ENCODE peak calls at places on chromosomes 4 and X, in seven cellular contexts. I is brain microvascular endothelial cell; X is CD8-positive, alpha-beta T cell; C is uterus; A is body of pancreas; D is foreskin fibroblast; B is psoas muscle. M is an unnamed sample.

GRCh38 chr4:80266902-80267380 is 477 bp downstream of the FGF5 start:
- DNase-seq in I (peak), X (no peak), C (no peak), A (no peak), D (peak), B (no peak), M (peak)

GRCh38 chr4:8199594-8200301 is 658 bp downstream of the SH3TC1 start:
- DNase-seq in I (no peak), X (no peak), C (no peak), A (peak), D (no peak), B (no peak), M (no peak)

GRCh38 chr4:42914937-42915336 is 22.4 kb downstream of the GRXCR1 start:
- DNase-seq in I (no peak), X (no peak), C (no peak), A (no peak), D (no peak), B (no peak), M (no peak)

GRCh38 chr4:157655101-157655818 is 434.7 kb downstream of the GRIA2 start:
- DNase-seq in I (no peak), X (no peak), C (no peak), A (no peak), D (peak), B (no peak), M (no peak)

GRCh38 chr4:123587983-123588494 is 191.4 kb downstream of the SPRY1 start:
- DNase-seq in I (peak), X (no peak), C (peak), A (peak), D (peak), B (peak), M (peak)

GRCh38 chr4:161314371-161314770 is 849.4 kb downstream of the FSTL5 start:
- DNase-seq in I (no peak), X (no peak), C (no peak), A (no peak), D (no peak), B (no peak), M (no peak)

GRCh38 chr4:86892639-86892965 is 380 bp upstream of the C4orf36 start:
- DNase-seq in I (no peak), X (no peak), C (no peak), A (no peak), D (no peak), B (no peak), M (no peak)

GRCh38 chrX:140701480-140701879 is 8.1 kb upstream of the LINC00632 start:
- DNase-seq in I (peak), X (no peak), C (no peak), A (peak), D (peak), B (no peak), M (peak)

GRCh38 chr4:6771229-6771671 is 11.3 kb upstream of the KIAA0232 start:
- DNase-seq in I (no peak), X (no peak), C (peak), A (no peak), D (no peak), B (peak), M (no peak)

GRCh38 chrX:71618303-71618721 is at the start of gene CXCR3:
- DNase-seq in I (no peak), X (peak), C (no peak), A (peak), D (no peak), B (no peak), M (peak)

GRCh38 chr4:40176602-40177001 is 20.2 kb upstream of the RHOH start:
- DNase-seq in I (no peak), X (no peak), C (no peak), A (no peak), D (peak), B (no peak), M (no peak)

GRCh38 chrX:21166302-21166982 is 207.8 kb upstream of the CNKSR2 start:
- DNase-seq in I (peak), X (no peak), C (no peak), A (no peak), D (peak), B (no peak), M (peak)

GRCh38 chrX:154019061-154019621 is 561 bp downstream of the IRAK1 start:
- DNase-seq in I (no peak), X (no peak), C (no peak), A (no peak), D (no peak), B (no peak), M (no peak)

GRCh38 chrX:154020500-154021115 is 906 bp upstream of the IRAK1 start:
- DNase-seq in I (no peak), X (no peak), C (no peak), A (no peak), D (no peak), B (no peak), M (no peak)

GRCh38 chrX:154017766-154018517 is 1.8 kb downstream of the IRAK1 start:
- DNase-seq in I (no peak), X (no peak), C (no peak), A (no peak), D (no peak), B (no peak), M (no peak)

GRCh38 chrX:154019633-154020499 is at the start of gene IRAK1:
- DNase-seq in I (no peak), X (peak), C (peak), A (peak), D (peak), B (peak), M (peak)

DNA sequence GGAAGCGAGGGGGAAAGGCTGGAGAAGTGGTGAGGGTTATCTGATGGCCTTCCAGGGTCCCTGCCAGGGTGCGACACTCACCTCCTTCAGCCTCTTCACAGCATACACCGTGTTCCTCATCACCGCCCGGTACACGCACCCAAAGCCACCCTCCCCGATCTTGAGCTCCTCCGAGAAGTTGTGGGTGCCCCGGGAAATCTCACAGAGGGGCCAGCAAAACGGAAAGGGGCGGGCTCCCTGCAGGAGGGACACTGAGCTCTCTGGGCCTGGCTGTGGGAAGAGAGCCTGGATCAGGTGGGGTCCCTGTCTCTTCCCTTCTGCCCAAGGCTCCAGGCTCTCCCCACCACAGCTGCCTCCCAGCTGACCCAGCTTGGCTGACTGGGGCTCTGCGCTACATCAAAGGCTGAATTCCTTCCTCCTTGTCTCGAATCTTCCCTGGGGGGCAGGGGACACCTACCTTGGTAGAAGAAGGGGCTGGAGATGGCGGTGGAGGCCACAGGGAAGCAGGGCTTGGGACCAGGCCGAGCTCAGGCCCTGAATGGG is 1.1 kb downstream of the IRAK1 start:
- DNase-seq in I (no peak), X (no peak), C (no peak), A (no peak), D (no peak), B (no peak), M (no peak)
- H3K4me3 ChIP-seq in I (peak), X (peak), C (peak), A (no peak), D (peak), B (peak), M (peak)

GRCh38 chr4:97548943-97549583 is 594.2 kb downstream of the STPG2 start:
- DNase-seq in I (no peak), X (no peak), C (no peak), A (no peak), D (no peak), B (no peak), M (peak)
- TF ChIP-seq CTCF in I (no peak), X (no peak), C (no peak), A (no peak), D (no peak), B (no peak), M (no peak)

DNA sequence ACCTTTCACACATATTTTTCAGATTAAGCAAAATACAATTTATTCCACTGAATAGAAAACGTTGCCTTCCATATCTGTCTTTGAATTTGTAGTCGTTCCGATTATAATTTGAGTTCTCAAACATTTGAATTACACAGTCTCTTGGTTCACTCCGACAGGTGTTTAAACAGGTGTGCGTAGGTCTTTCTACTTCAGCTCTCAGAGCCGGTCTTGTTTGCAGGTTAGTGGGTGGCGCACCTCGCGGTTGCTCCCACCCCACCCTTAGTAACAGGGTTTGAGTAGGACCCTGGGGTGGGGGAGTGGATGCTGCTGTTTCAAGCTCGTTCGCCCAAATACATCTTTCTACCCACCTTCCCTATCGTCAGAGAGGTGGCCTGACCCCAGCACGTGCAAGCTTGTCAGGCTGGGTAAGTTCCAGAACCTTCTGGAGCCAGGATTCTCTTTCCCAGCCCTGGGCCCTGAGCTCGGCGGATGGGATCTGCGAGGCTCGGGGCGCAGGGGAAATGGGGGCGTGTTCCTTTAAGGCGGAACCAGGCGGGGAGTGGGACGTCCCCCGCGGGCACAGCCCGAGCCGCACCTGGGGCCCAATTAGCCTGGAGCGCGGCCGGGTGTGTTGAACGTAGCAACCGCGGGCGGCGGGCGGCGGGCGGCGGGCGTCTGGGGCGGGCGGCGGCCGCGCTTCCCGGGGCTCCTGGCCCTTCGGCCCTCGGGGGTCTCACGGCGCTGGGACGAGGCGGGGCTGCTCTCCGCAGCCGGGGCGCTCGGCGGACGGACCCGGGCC is at the start of gene FAM149A:
- DNase-seq in I (no peak), X (peak), C (peak), A (peak), D (no peak), B (peak), M (no peak)
- H3K4me3 ChIP-seq in I (peak), X (peak), C (peak), A (peak), D (peak), B (peak), M (peak)

GRCh38 chrX:130055899-130056298 is 54.4 kb downstream of the ELF4 start:
- DNase-seq in I (no peak), X (no peak), C (no peak), A (no peak), D (no peak), B (no peak), M (no peak)
- TF ChIP-seq CTCF in I (no peak), X (no peak), C (no peak), A (no peak), D (no peak), B (no peak), M (no peak)

GRCh38 chrX:2710496-2710895 is 19.4 kb downstream of the CD99 start:
- DNase-seq in I (peak), X (no peak), C (no peak), A (no peak), D (no peak), B (no peak), M (no peak)
- H3K4me3 ChIP-seq in I (no peak), X (peak), C (no peak), A (no peak), D (no peak), B (peak), M (peak)

GRCh38 chr4:139175647-139176298 is 1.2 kb downstream of the ELF2 start:
- DNase-seq in I (peak), X (no peak), C (no peak), A (no peak), D (no peak), B (no peak), M (peak)

GRCh38 chr4:139177888-139178609 is 1.0 kb upstream of the ELF2 start:
- DNase-seq in I (peak), X (peak), C (peak), A (peak), D (peak), B (peak), M (peak)

GRCh38 chr4:139171878-139172691 is 4.9 kb downstream of the ELF2 start:
- DNase-seq in I (peak), X (no peak), C (no peak), A (no peak), D (peak), B (no peak), M (peak)

GRCh38 chr4:139176299-139177048 is 544 bp downstream of the ELF2 start:
- DNase-seq in I (peak), X (peak), C (peak), A (peak), D (peak), B (peak), M (peak)

GRCh38 chr4:139177049-139177887 is at the start of gene ELF2:
- DNase-seq in I (peak), X (peak), C (peak), A (peak), D (peak), B (peak), M (peak)
- TF ChIP-seq CTCF in I (no peak), X (no peak), C (no peak), A (no peak), D (no peak), B (no peak), M (no peak)